ENCODE peak calls at places on chromosomes 3 and 15, in nine cellular contexts. A, V, R, C, I, Y, P, J and G are unnamed samples.

GRCh38 chr3:170429050-170429449 is 10.4 kb downstream of the CLDN11 start:
- DNase-seq in A (no peak), V (no peak), R (no peak), C (no peak), I (no peak), Y (no peak), P (no peak), J (no peak), G (no peak)

GRCh38 chr3:51190199-51190598 is 194.9 kb upstream of the MANF start:
- DNase-seq in A (no peak), V (no peak), R (no peak), C (no peak), I (no peak), Y (no peak), P (no peak), J (no peak), G (no peak)

GRCh38 chr3:56005196-56005805 is 463.0 kb downstream of the ERC2 start:
- DNase-seq in A (no peak), V (no peak), R (no peak), C (no peak), I (no peak), Y (no peak), P (no peak), J (no peak), G (no peak)

GRCh38 chr3:70815817-70816216 is 503.4 kb upstream of the MDFIC2 start:
- DNase-seq in A (no peak), V (no peak), R (no peak), C (no peak), I (no peak), Y (no peak), P (no peak), J (no peak), G (no peak)

GRCh38 chr3:11146771-11147363 is 7.4 kb upstream of the HRH1 start:
- DNase-seq in A (no peak), V (no peak), R (no peak), C (no peak), I (no peak), Y (no peak), P (peak), J (no peak), G (no peak)

GRCh38 chr15:68372291-68372811 is 59.6 kb downstream of the ITGA11 start:
- DNase-seq in A (no peak), V (no peak), R (no peak), C (no peak), I (no peak), Y (peak), P (peak), J (peak), G (peak)

GRCh38 chr3:195718477-195718984 is 2.2 kb upstream of the MUC20 start:
- DNase-seq in A (no peak), V (no peak), R (no peak), C (no peak), I (no peak), Y (no peak), P (no peak), J (no peak), G (no peak)

GRCh38 chr3:32432711-32433530 is 41.3 kb downstream of the CMTM7 start:
- DNase-seq in A (no peak), V (peak), R (no peak), C (no peak), I (no peak), Y (no peak), P (no peak), J (no peak), G (no peak)

GRCh38 chr15:98649621-98649995 is 1.3 kb downstream of the IGF1R start:
- DNase-seq in A (peak), V (no peak), R (no peak), C (no peak), I (peak), Y (peak), P (no peak), J (peak), G (peak)

GRCh38 chr3:111012388-111013248 is 59.0 kb upstream of the NECTIN3 start:
- DNase-seq in A (no peak), V (no peak), R (no peak), C (no peak), I (no peak), Y (no peak), P (peak), J (no peak), G (no peak)

GRCh38 chr3:42874749-42875148 is 930 bp downstream of the CYP8B1 start:
- DNase-seq in A (no peak), V (no peak), R (no peak), C (no peak), I (no peak), Y (no peak), P (no peak), J (no peak), G (no peak)

GRCh38 chr3:179027326-179027900 is 44.2 kb downstream of the ZMAT3 start:
- DNase-seq in A (no peak), V (peak), R (no peak), C (no peak), I (no peak), Y (no peak), P (no peak), J (no peak), G (no peak)

GRCh38 chr3:188531210-188531609 is 377.3 kb downstream of the LPP start:
- DNase-seq in A (no peak), V (peak), R (no peak), C (no peak), I (no peak), Y (no peak), P (no peak), J (no peak), G (no peak)

GRCh38 chr3:15903164-15903563 is 105.4 kb upstream of the ANKRD28 start:
- DNase-seq in A (peak), V (peak), R (no peak), C (peak), I (no peak), Y (peak), P (no peak), J (peak), G (peak)

GRCh38 chr15:41493205-41493901 is at the start of gene ITPKA:
- DNase-seq in A (peak), V (peak), R (no peak), C (peak), I (peak), Y (peak), P (peak), J (peak), G (peak)

GRCh38 chr3:36677331-36678007 is 86.9 kb downstream of the DCLK3 start:
- DNase-seq in A (no peak), V (peak), R (no peak), C (no peak), I (no peak), Y (no peak), P (peak), J (no peak), G (no peak)

GRCh38 chr3:159263750-159264561 is 462.1 kb downstream of the MFSD1 start:
- DNase-seq in A (no peak), V (peak), R (no peak), C (peak), I (no peak), Y (peak), P (peak), J (no peak), G (no peak)

GRCh38 chr3:101061312-101061711 is 68.1 kb upstream of the ABI3BP start:
- DNase-seq in A (no peak), V (no peak), R (no peak), C (no peak), I (no peak), Y (no peak), P (no peak), J (no peak), G (no peak)

GRCh38 chr15:52529289-52529929 is 729 bp upstream of the MYO5A start:
- DNase-seq in A (no peak), V (no peak), R (no peak), C (peak), I (peak), Y (peak), P (peak), J (no peak), G (no peak)

GRCh38 chr15:82875411-82876003 is 66.1 kb downstream of the WHAMM start:
- DNase-seq in A (no peak), V (peak), R (no peak), C (no peak), I (no peak), Y (no peak), P (no peak), J (no peak), G (no peak)

GRCh38 chr3:114320251-114320650 is 26.4 kb downstream of the TIGIT start:
- DNase-seq in A (no peak), V (no peak), R (no peak), C (no peak), I (no peak), Y (no peak), P (no peak), J (no peak), G (no peak)

GRCh38 chr15:68326711-68327412 is 49.3 kb downstream of the FEM1B start:
- DNase-seq in A (no peak), V (no peak), R (no peak), C (no peak), I (no peak), Y (no peak), P (no peak), J (no peak), G (no peak)

GRCh38 chr3:173396191-173397041 is 1.1 kb upstream of the NLGN1 start:
- DNase-seq in A (no peak), V (no peak), R (no peak), C (peak), I (no peak), Y (no peak), P (no peak), J (no peak), G (no peak)

GRCh38 chr3:47634996-47635395 is 56.3 kb upstream of the CSPG5 start:
- DNase-seq in A (no peak), V (no peak), R (no peak), C (no peak), I (no peak), Y (no peak), P (no peak), J (no peak), G (no peak)

GRCh38 chr3:48619541-48620524 is 1.7 kb downstream of the TMEM89 start:
- DNase-seq in A (no peak), V (no peak), R (no peak), C (peak), I (no peak), Y (no peak), P (no peak), J (no peak), G (no peak)

GRCh38 chr3:4985330-4986174 is 6.3 kb downstream of the BHLHE40 start:
- DNase-seq in A (no peak), V (peak), R (peak), C (peak), I (no peak), Y (peak), P (peak), J (no peak), G (no peak)

GRCh38 chr3:4987374-4988296 is 8.4 kb downstream of the BHLHE40 start:
- DNase-seq in A (no peak), V (no peak), R (no peak), C (no peak), I (no peak), Y (no peak), P (no peak), J (no peak), G (no peak)

GRCh38 chr3:4988815-4989648 is 9.8 kb downstream of the BHLHE40 start:
- DNase-seq in A (no peak), V (peak), R (no peak), C (peak), I (peak), Y (no peak), P (peak), J (no peak), G (peak)

GRCh38 chr3:4986175-4986610 is 7.0 kb downstream of the BHLHE40 start:
- DNase-seq in A (no peak), V (peak), R (no peak), C (no peak), I (no peak), Y (no peak), P (no peak), J (no peak), G (no peak)

DNA sequence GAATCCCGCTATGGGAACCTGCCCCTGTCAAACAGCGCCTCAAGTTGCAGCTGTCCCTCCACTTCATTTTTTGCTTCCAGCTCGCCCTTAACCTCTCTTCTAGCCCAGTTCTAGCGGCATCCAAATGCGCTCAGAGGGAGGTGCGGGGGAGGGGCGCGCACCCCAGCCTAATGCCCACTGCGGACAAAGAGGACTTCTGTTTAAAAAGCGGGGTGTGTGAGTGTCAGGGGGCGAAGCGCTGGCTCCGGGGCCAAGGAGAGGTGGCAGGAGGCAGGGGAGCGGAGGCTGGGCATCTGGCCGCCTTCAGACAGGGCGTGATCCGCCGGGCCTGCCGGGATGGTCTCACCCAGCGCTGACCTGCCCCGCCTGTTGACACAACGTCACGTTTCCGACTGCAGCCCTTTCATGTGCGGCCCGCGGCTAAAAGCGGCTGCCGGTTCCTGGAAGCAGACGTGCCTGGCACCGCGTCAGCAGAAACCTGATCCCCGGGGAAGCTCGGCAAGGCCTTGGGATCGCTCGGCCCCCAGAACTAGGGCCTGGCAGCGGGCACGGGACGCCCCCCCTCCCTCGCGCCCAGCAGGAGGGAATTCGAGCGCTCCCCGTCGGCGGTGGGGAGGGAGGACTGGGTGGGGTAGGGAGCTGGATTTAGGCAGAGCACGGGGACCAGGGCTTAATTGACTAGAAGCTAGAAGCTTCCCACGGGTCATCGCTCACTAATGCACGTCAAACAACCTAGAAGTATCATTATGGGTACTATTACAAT is 7.6 kb downstream of the BHLHE40 start:
- DNase-seq in A (peak), V (peak), R (peak), C (peak), I (peak), Y (peak), P (peak), J (peak), G (peak)
- TF ChIP-seq POLR2A in A (peak), V (no peak), R (no peak), C (peak), I (peak), Y (peak), P (peak), J (peak), G (peak)

GRCh38 chr15:91678003-91678402 is 175.5 kb upstream of the SLCO3A1 start:
- DNase-seq in A (no peak), V (no peak), R (no peak), C (no peak), I (no peak), Y (no peak), P (no peak), J (no peak), G (no peak)
- H3K4me3 ChIP-seq in A (no peak), V (no peak), R (no peak), C (no peak), I (no peak), Y (no peak), P (no peak), J (no peak), G (no peak)

GRCh38 chr3:4981160-4981687 is 2.0 kb downstream of the BHLHE40 start:
- DNase-seq in A (no peak), V (peak), R (no peak), C (no peak), I (no peak), Y (no peak), P (peak), J (no peak), G (no peak)

GRCh38 chr3:4984511-4984864 is 5.3 kb downstream of the BHLHE40 start:
- DNase-seq in A (no peak), V (peak), R (no peak), C (no peak), I (no peak), Y (no peak), P (peak), J (no peak), G (no peak)

GRCh38 chr3:4981688-4982494 is 2.7 kb downstream of the BHLHE40 start:
- DNase-seq in A (no peak), V (peak), R (no peak), C (no peak), I (no peak), Y (no peak), P (peak), J (no peak), G (no peak)

GRCh38 chr3:4983739-4984510 is 4.7 kb downstream of the BHLHE40 start:
- DNase-seq in A (peak), V (peak), R (no peak), C (no peak), I (peak), Y (no peak), P (peak), J (peak), G (no peak)

GRCh38 chr3:4982773-4983738 is 3.8 kb downstream of the BHLHE40 start:
- DNase-seq in A (no peak), V (peak), R (no peak), C (no peak), I (no peak), Y (no peak), P (peak), J (no peak), G (no peak)
- TF ChIP-seq POLR2A in A (no peak), V (peak), R (no peak), C (no peak), I (no peak), Y (peak), P (no peak), J (no peak), G (no peak)

DNA sequence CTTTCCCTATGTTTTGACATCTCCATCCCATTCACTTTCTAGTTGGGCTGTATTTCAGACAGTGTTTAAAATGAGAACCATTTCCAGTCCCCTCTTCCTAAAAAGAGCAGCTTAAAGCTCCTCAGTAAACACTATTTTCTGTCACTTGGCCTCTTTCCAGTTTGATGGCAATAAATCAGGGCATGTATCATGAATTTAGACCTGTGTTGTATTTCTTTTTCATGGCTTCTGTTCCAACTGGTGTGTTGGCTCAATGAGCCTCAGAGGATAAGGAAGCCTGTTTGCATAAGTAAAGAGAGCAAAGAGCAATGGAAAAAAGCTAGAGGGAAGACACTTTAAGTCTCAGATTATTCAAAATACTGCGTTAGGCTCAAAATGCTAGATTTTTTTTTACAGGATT is 7.2 kb downstream of the CCDC80 start:
- DNase-seq in A (no peak), V (no peak), R (no peak), C (no peak), I (no peak), Y (no peak), P (no peak), J (no peak), G (no peak)
- H3K4me3 ChIP-seq in A (no peak), V (no peak), R (peak), C (no peak), I (no peak), Y (no peak), P (no peak), J (no peak), G (no peak)

GRCh38 chr3:39910135-39910534 is 100.7 kb downstream of the MYRIP start:
- DNase-seq in A (no peak), V (no peak), R (no peak), C (no peak), I (no peak), Y (no peak), P (no peak), J (no peak), G (no peak)

GRCh38 chr3:39911465-39912309 is 102.3 kb downstream of the MYRIP start:
- DNase-seq in A (no peak), V (no peak), R (no peak), C (no peak), I (no peak), Y (no peak), P (no peak), J (no peak), G (no peak)

GRCh38 chr3:39905788-39906187 is 96.4 kb downstream of the MYRIP start:
- DNase-seq in A (no peak), V (no peak), R (no peak), C (no peak), I (no peak), Y (no peak), P (no peak), J (no peak), G (no peak)

GRCh38 chr3:39910828-39911464 is 101.5 kb downstream of the MYRIP start:
- DNase-seq in A (no peak), V (no peak), R (no peak), C (no peak), I (no peak), Y (no peak), P (no peak), J (no peak), G (no peak)

GRCh38 chr3:39907981-39908380 is 98.6 kb downstream of the MYRIP start:
- DNase-seq in A (no peak), V (no peak), R (no peak), C (no peak), I (peak), Y (no peak), P (no peak), J (no peak), G (no peak)
- TF ChIP-seq POLR2A in A (no peak), V (no peak), R (no peak), C (no peak), I (no peak), Y (no peak), P (no peak), J (no peak), G (no peak)

DNA sequence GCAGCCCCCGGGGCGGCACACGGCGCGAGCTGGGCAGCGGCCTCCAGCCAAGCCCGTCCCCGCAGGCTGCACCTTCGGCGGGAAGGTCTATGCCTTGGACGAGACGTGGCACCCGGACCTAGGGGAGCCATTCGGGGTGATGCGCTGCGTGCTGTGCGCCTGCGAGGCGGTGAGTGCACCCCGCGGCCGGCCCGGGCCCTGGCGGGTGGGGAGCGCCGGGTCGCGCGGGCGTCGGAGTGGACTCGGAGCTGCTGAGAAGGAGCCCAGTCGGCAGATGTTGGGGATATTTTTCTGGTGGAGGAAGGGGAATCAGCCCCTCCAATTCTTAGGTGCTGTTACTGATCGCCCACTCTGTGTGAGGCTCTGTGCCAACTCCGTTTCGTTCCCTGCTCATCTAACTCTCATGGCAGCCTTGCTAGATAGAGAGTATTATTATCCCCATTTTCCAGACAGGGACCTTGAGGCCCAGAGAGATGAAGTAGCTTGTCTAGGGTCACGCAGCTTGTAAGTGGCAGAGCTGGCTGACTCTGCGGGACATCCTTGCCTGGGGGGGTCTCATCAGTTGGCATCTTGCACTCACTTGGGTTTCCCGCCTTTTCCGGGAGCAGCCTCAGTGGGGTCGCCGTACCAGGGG is 890 bp downstream of the CHRD start:
- DNase-seq in A (no peak), V (no peak), R (no peak), C (no peak), I (no peak), Y (no peak), P (no peak), J (peak), G (peak)
- H3K4me3 ChIP-seq in A (peak), V (peak), R (peak), C (peak), I (peak), Y (peak), P (peak), J (peak), G (peak)

DNA sequence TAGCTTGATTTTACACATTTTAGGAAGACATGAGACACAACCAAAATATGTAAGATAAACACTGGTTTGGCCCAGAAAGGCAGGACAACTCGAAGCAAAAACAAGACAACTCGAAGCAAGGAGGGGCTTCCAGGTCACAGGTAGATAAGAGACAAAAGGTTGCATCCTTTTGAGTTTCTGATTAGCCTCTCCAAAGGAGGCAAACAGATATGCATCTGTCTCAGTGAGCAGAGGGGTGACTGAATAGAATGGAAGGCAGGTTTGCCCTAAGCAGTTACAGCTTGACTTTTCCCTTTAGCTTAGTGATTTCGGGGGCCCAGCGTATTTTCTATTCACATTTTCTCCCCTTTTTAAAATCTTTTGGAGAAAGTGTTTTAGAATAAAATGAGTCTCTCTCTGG is 74.7 kb downstream of the GLDN start:
- DNase-seq in A (no peak), V (no peak), R (no peak), C (no peak), I (no peak), Y (no peak), P (no peak), J (no peak), G (no peak)
- TF ChIP-seq POLR2A in A (no peak), V (no peak), R (no peak), C (no peak), I (no peak), Y (no peak), P (no peak), J (no peak), G (no peak)